ENCODE peak calls at places on chromosomes 11 and 22, in nine cellular contexts. H, Y, W, L, C, K, D, B and M are unnamed samples.

GRCh38 chr22:31496735-31497146 is 405 bp downstream of the SFI1 start:
- DNase-seq in L (peak; percentile 59), C (no peak), B (no peak), W (no peak), K (no peak), D (no peak), H (no peak), Y (no peak), M (peak; percentile 50)

GRCh38 chr22:20779813-20780148 is 5.9 kb downstream of the SERPIND1 start:
- DNase-seq in H (no peak), D (no peak), K (no peak), L (no peak), C (no peak), Y (peak; percentile 84), W (no peak), B (no peak), M (no peak)

GRCh38 chr11:80462211-80462610 is 1021.4 kb upstream of the TENM4 start:
- DNase-seq in Y (peak; percentile 1), W (no peak), H (no peak), L (no peak), B (no peak), K (no peak), C (no peak), D (no peak), M (no peak)

GRCh38 chr11:27254744-27255446 is 108.1 kb downstream of the CCDC34 start:
- DNase-seq in H (no peak), Y (peak; percentile 50), C (no peak), B (no peak), W (no peak), K (no peak), L (no peak), D (peak; percentile 88), M (no peak)

GRCh38 chr11:120134106-120134930 is 3.6 kb downstream of the TRIM29 start:
- DNase-seq in B (no peak), Y (no peak), C (no peak), H (no peak), W (no peak), K (no peak), D (no peak), L (no peak), M (peak; percentile 2)

GRCh38 chr11:100777736-100778135 is 90.6 kb downstream of the ARHGAP42 start:
- DNase-seq in C (no peak), K (no peak), B (no peak), L (no peak), W (peak; percentile 53), H (no peak), Y (no peak), D (no peak), M (no peak)

GRCh38 chr22:38222797-38223119 is 21.0 kb downstream of the MAFF start:
- DNase-seq in L (no peak), W (no peak), Y (no peak), K (no peak), C (no peak), H (no peak), B (no peak), D (no peak), M (no peak)

GRCh38 chr22:34845391-34845790 is 220.6 kb upstream of the ISX start:
- DNase-seq in C (no peak), B (no peak), Y (no peak), H (no peak), L (no peak), W (no peak), D (no peak), K (no peak), M (no peak)

GRCh38 chr11:126359431-126360048 is 4.1 kb downstream of the ST3GAL4 start:
- DNase-seq in K (peak; percentile 87), H (no peak), D (no peak), C (no peak), W (no peak), B (no peak), L (peak; percentile 84), Y (peak; percentile 91), M (no peak)

GRCh38 chr22:50170453-50171318 is at the start of gene PANX2:
- DNase-seq in B (peak; percentile 69), C (no peak), D (no peak), Y (no peak), H (no peak), W (no peak), L (peak; percentile 52), K (no peak), M (no peak)

GRCh38 chr11:126132319-126132718 is 69.7 kb upstream of the CDON start:
- DNase-seq in W (peak; percentile 49), Y (no peak), B (no peak), H (no peak), D (no peak), K (peak; percentile 62), C (no peak), L (peak; percentile 62), M (no peak)

GRCh38 chr11:106552694-106553203 is 465.5 kb downstream of the GUCY1A2 start:
- DNase-seq in D (no peak), B (no peak), K (no peak), H (no peak), L (no peak), Y (no peak), W (peak; percentile 0), C (no peak), M (no peak)

GRCh38 chr11:2522636-2523255 is 77.9 kb downstream of the KCNQ1 start:
- DNase-seq in K (no peak), C (no peak), B (no peak), Y (no peak), D (no peak), L (peak; percentile 40), H (no peak), W (no peak), M (peak; percentile 16)

GRCh38 chr11:74492084-74492483 is 1.4 kb downstream of the LIPT2 start:
- DNase-seq in C (no peak), B (no peak), K (no peak), L (no peak), Y (no peak), W (no peak), H (no peak), D (no peak), M (no peak)
- H3K4me3 ChIP-seq in C (no peak overlapping the region), B (no peak overlapping the region), K (no peak overlapping the region), L (peak overlapping the region; percentile 97), Y (no peak overlapping the region), W (peak overlapping the region; percentile 62), H (no peak overlapping the region), D (no peak overlapping the region), M (peak overlapping the region; percentile 96)

DNA sequence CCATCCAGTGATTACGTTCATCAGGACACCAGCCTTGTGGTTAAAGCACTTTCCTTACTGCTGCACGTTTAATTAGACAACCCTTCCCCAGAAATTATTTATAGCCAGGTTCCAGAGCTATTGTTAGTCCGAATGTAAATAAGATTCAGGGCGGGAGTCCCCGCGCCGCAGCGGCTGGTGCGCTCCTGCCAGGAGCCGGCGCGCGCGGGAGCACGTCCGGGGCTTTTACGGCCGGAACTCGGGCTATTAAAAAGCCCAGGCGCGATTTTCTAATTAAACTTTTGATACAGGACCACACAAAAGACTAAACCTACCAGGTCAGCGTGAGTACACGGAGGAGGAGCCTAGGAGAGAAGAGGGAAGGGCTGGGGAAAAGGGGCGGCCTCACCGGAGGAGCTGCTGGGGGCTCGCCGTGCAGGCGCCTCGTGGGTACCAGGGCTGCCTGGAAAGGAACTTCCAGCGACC is 538.2 kb downstream of the OPCML start:
- DNase-seq in K (no peak), C (no peak), L (no peak), D (no peak), H (no peak), B (peak; percentile 24), Y (no peak), W (no peak), M (no peak)
- H3K4me3 ChIP-seq in K (peak overlapping the region; percentile 39), C (no peak overlapping the region), L (no peak overlapping the region), D (no peak overlapping the region), H (peak overlapping the region; percentile 59), B (peak overlapping the region; percentile 19), Y (no peak overlapping the region), W (no peak overlapping the region), M (peak overlapping the region; percentile 57)

DNA sequence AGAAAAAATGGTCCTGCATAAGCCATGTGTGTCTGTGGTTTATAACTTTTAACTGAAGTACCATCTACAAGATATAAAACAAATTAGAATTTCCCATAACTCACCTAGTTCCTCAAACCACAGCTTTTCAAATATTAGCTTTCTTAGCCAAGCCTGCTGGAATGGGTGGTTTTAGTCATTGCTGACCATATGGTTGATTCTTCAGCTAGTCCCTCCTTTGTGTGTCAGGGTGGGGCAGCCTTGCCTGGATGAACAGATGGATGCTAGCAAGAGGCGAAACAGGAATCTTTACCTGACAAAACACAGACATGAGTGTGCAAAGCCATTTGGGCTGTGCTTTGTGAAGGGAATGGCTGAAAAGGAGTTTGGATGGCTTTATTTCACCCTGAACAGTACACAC is 6.9 kb upstream of the B3GNT6 start:
- DNase-seq in L (no peak), B (no peak), D (peak; percentile 46), C (no peak), K (no peak), Y (peak; percentile 50), H (no peak), W (peak; percentile 40), M (no peak)
- H3K4me3 ChIP-seq in L (no peak overlapping the region), B (no peak overlapping the region), D (no peak overlapping the region), C (no peak overlapping the region), K (no peak overlapping the region), Y (no peak overlapping the region), H (no peak overlapping the region), W (no peak overlapping the region), M (no peak overlapping the region)

GRCh38 chr11:70265341-70265740 is 5.1 kb upstream of the PPFIA1 start:
- DNase-seq in L (no peak), W (no peak), K (no peak), H (no peak), C (peak; percentile 40), D (no peak), Y (no peak), B (no peak), M (no peak)
- H3K4me3 ChIP-seq in L (no peak overlapping the region), W (no peak overlapping the region), K (no peak overlapping the region), H (peak overlapping the region; percentile 4), C (no peak overlapping the region), D (no peak overlapping the region), Y (no peak overlapping the region), B (no peak overlapping the region), M (no peak overlapping the region)

GRCh38 chr11:33043221-33043833 is 4.0 kb downstream of the TCP11L1 start:
- DNase-seq in W (no peak), B (no peak), K (no peak), L (no peak), H (no peak), Y (no peak), C (no peak), D (no peak), M (no peak)
- H3K4me3 ChIP-seq in W (no peak overlapping the region), B (no peak overlapping the region), K (no peak overlapping the region), L (no peak overlapping the region), H (no peak overlapping the region), Y (no peak overlapping the region), C (no peak overlapping the region), D (no peak overlapping the region), M (no peak overlapping the region)

GRCh38 chr11:728901-729491 is 18.3 kb upstream of the TALDO1 start:
- DNase-seq in L (no peak), C (no peak), W (no peak), B (no peak), Y (no peak), D (no peak), H (no peak), K (no peak), M (no peak)
- H3K4me3 ChIP-seq in L (no peak overlapping the region), C (no peak overlapping the region), W (no peak overlapping the region), B (no peak overlapping the region), Y (no peak overlapping the region), D (no peak overlapping the region), H (no peak overlapping the region), K (no peak overlapping the region), M (peak overlapping the region; percentile 21)

GRCh38 chr11:8807544-8808225 is 103.3 kb upstream of the AKIP1 start:
- DNase-seq in B (no peak), C (no peak), K (peak; percentile 72), Y (peak; percentile 94), W (no peak), D (peak; percentile 68), L (peak; percentile 73), H (no peak), M (peak; percentile 28)
- H3K4me3 ChIP-seq in B (no peak overlapping the region), C (no peak overlapping the region), K (peak overlapping the region; percentile 73), Y (peak overlapping the region; percentile 33), W (no peak overlapping the region), D (peak overlapping the region; percentile 55), L (peak overlapping the region; percentile 73), H (no peak overlapping the region), M (peak overlapping the region; percentile 87)

GRCh38 chr11:85810871-85811611 is at the start of gene SYTL2:
- DNase-seq in C (peak; percentile 87), K (peak; percentile 78), L (peak; percentile 85), W (peak; percentile 58), D (no peak), Y (no peak), H (peak; percentile 73), B (peak; percentile 86), M (peak; percentile 71)
- H3K4me3 ChIP-seq in C (peak within 1 kb of the TSS; percentile 76), K (peak within 1 kb of the TSS; percentile 55), L (peak within 1 kb of the TSS; percentile 79), W (peak within 1 kb of the TSS; percentile 52), D (peak within 1 kb of the TSS; percentile 55), Y (peak within 1 kb of the TSS; percentile 47), H (peak within 1 kb of the TSS; percentile 84), B (peak within 1 kb of the TSS; percentile 45), M (peak within 1 kb of the TSS; percentile 80)